ENCODE peak calls at places on chromosomes 1 and 21, in four cellular contexts. G is psoas muscle, P is BE2C, V is lower lobe of right lung. T is an unnamed sample.

GRCh38 chr1:157105988-157106812 is 6.6 kb upstream of the ETV3L start:
- DNase-seq in G (no peak), P (no peak), V (peak; percentile 63), T (no peak)

GRCh38 chr1:118821801-118822200 is 166.3 kb downstream of the TBX15 start:
- DNase-seq in G (no peak), P (no peak), V (no peak), T (no peak)

GRCh38 chr1:33188572-33189275 is 6.9 kb upstream of the TRIM62 start:
- DNase-seq in G (no peak), P (no peak), V (no peak), T (no peak)

GRCh38 chr1:247528812-247529474 is 7.3 kb downstream of the OR2C3 start:
- DNase-seq in G (no peak), P (no peak), V (no peak), T (no peak)

GRCh38 chr1:47650205-47650604 is 212.4 kb downstream of the FOXD2 start:
- DNase-seq in G (no peak), P (no peak), V (peak; percentile 77), T (peak; percentile 82)

GRCh38 chr1:47590523-47591225 is 152.8 kb downstream of the FOXD2 start:
- DNase-seq in G (no peak), P (no peak), V (no peak), T (no peak)

GRCh38 chr1:239308701-239309333 is 77.6 kb upstream of the CHRM3 start:
- DNase-seq in G (peak; percentile 24), P (peak; percentile 52), V (peak; percentile 45), T (no peak)

GRCh38 chr21:34836103-34836932 is 167.5 kb downstream of the CLIC6 start:
- DNase-seq in G (peak; percentile 85), P (no peak), V (peak; percentile 86), T (peak; percentile 89)

GRCh38 chr1:62321438-62321837 is 2.2 kb upstream of the KANK4 start:
- DNase-seq in G (no peak), P (no peak), V (no peak), T (no peak)

GRCh38 chr1:13543927-13544556 is 30.2 kb upstream of the LRRC38 start:
- DNase-seq in G (peak; percentile 87), P (no peak), V (peak; percentile 51), T (peak; percentile 38)

GRCh38 chr21:17602874-17603273 is 9.8 kb downstream of the BTG3 start:
- DNase-seq in G (no peak), P (no peak), V (no peak), T (no peak)

GRCh38 chr1:178825167-178825566 is 45.7 kb downstream of the ANGPTL1 start:
- DNase-seq in G (no peak), P (no peak), V (no peak), T (no peak)
- H3K4me3 ChIP-seq in G (no peak overlapping the region), P (no peak overlapping the region), V (no peak overlapping the region), T (no peak overlapping the region)

GRCh38 chr1:243715285-243715684 is 134.8 kb downstream of the AKT3 start:
- DNase-seq in G (no peak), P (no peak), V (no peak), T (no peak)

GRCh38 chr1:243718022-243718421 is 132.0 kb downstream of the AKT3 start:
- DNase-seq in G (no peak), P (no peak), V (no peak), T (no peak)

GRCh38 chr1:243719476-243719875 is 130.6 kb downstream of the AKT3 start:
- DNase-seq in G (no peak), P (no peak), V (no peak), T (no peak)

GRCh38 chr1:243718893-243719292 is 131.2 kb downstream of the AKT3 start:
- DNase-seq in G (no peak), P (no peak), V (no peak), T (no peak)

DNA sequence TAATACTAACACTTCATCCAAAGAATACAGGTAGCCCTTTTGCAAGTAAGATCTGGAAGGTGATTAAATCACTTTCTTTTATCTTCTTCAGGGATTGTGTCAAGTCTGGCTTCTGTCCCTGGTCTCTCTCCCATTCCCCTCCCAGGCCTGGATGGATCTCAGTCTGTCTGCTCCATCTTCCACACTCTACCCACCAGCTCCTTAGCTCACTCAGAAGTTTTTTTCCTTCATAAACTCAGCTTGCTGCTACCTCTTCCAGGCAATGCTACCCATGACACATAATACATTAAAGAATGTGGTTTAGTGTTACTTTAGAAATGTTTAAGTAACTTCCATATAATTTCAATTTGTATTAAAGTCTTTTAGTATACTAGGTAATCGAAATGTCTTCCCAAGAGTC is 133.1 kb downstream of the AKT3 start:
- DNase-seq in G (no peak), P (no peak), V (no peak), T (no peak)
- H3K4me3 ChIP-seq in G (no peak overlapping the region), P (no peak overlapping the region), V (no peak overlapping the region), T (no peak overlapping the region)

GRCh38 chr1:26922201-26922729 is 722 bp downstream of the NUDC start:
- DNase-seq in G (no peak), P (no peak), V (no peak), T (no peak)
- H3K4me3 ChIP-seq in G (peak overlapping the region; percentile 100), P (peak overlapping the region; percentile 80), V (peak overlapping the region; percentile 100), T (peak overlapping the region; percentile 100)

GRCh38 chr1:184322253-184322652 is 64.6 kb upstream of the C1orf21 start:
- DNase-seq in G (no peak), P (no peak), V (no peak), T (no peak)
- H3K4me3 ChIP-seq in G (no peak overlapping the region), P (no peak overlapping the region), V (no peak overlapping the region), T (no peak overlapping the region)

GRCh38 chr1:30160999-30161689 is 562.2 kb downstream of the MATN1 start:
- DNase-seq in G (no peak), P (no peak), V (no peak), T (no peak)
- H3K4me3 ChIP-seq in G (no peak overlapping the region), P (no peak overlapping the region), V (no peak overlapping the region), T (no peak overlapping the region)

DNA sequence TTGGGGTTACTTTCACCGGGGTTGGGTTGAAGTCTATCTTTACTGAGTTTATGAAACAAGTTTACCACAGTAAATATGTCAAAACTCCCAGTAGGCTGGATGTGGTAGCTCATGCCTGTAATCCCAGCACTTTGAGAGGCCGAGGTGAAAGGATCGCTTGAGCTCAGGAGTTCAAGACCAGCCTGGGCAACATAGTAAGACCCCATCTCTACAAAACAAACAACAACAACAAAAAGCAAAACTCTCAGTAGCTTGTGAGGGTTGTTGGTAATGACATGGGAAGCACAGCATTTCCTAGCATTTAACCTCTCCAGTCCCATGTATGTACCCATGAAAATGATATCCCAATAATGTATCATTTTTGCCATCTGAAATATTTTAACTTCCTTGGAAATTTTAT is 34.7 kb downstream of the GJA5 start:
- DNase-seq in G (no peak), P (no peak), V (no peak), T (no peak)
- H3K4me3 ChIP-seq in G (no peak overlapping the region), P (no peak overlapping the region), V (no peak overlapping the region), T (no peak overlapping the region)

GRCh38 chr1:202007279-202007678 is 3.1 kb upstream of the ELF3 start:
- DNase-seq in G (no peak), P (no peak), V (no peak), T (no peak)
- H3K4me3 ChIP-seq in G (no peak overlapping the region), P (no peak overlapping the region), V (peak overlapping the region; percentile 20), T (no peak overlapping the region)

GRCh38 chr21:38912355-38912619 is 106.6 kb downstream of the ETS2 start:
- DNase-seq in G (no peak), P (no peak), V (no peak), T (no peak)

GRCh38 chr21:38911523-38912354 is 106.0 kb downstream of the ETS2 start:
- DNase-seq in G (no peak), P (no peak), V (no peak), T (no peak)

GRCh38 chr21:38913120-38913975 is 107.6 kb downstream of the ETS2 start:
- DNase-seq in G (peak; percentile 89), P (peak; percentile 35), V (peak; percentile 89), T (peak; percentile 83)

GRCh38 chr21:38914071-38914491 is 108.4 kb downstream of the ETS2 start:
- DNase-seq in G (no peak), P (no peak), V (no peak), T (no peak)

GRCh38 chr21:38912789-38913119 is 107.0 kb downstream of the ETS2 start:
- DNase-seq in G (no peak), P (no peak), V (no peak), T (no peak)
- H3K4me3 ChIP-seq in G (peak overlapping the region; percentile 48), P (no peak overlapping the region), V (peak overlapping the region; percentile 32), T (no peak overlapping the region)

GRCh38 chr1:184745929-184746583 is 8.6 kb downstream of the EDEM3 start:
- DNase-seq in G (no peak), P (peak; percentile 49), V (no peak), T (no peak)

GRCh38 chr1:184740344-184740743 is 14.3 kb downstream of the EDEM3 start:
- DNase-seq in G (no peak), P (no peak), V (no peak), T (no peak)

GRCh38 chr1:184739796-184740195 is 14.9 kb downstream of the EDEM3 start:
- DNase-seq in G (no peak), P (no peak), V (no peak), T (no peak)

GRCh38 chr1:184745110-184745509 is 9.5 kb downstream of the EDEM3 start:
- DNase-seq in G (no peak), P (no peak), V (no peak), T (no peak)

GRCh38 chr1:184743062-184743756 is 11.4 kb downstream of the EDEM3 start:
- DNase-seq in G (no peak), P (no peak), V (no peak), T (no peak)
- H3K4me3 ChIP-seq in G (no peak overlapping the region), P (no peak overlapping the region), V (no peak overlapping the region), T (no peak overlapping the region)

DNA sequence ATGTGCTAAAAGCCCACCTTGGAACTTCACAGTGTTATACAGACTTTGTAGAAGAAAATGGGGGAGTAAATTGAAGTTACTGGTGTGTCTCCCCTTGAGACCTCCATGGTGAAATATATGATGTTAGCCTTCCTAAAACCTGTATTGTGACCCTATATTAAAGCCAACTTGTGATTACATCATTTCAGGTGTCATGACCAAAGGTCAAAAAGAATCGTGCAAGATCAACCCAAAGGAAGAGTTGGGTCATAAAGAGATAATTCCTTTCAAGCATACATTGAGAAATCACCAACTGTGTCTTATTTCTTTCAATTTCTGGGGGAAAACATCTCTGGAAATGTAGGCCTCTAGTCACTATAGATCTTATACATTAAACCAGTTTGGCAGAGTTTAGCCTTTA is 34.6 kb downstream of the GNAT2 start:
- DNase-seq in G (no peak), P (no peak), V (no peak), T (no peak)
- H3K4me3 ChIP-seq in G (no peak overlapping the region), P (no peak overlapping the region), V (no peak overlapping the region), T (no peak overlapping the region)